ENCODE peak calls at places on chromosomes 7 and 10, in four cellular contexts. U is tibial nerve, S is tibial artery, B is Peyer's patch. F is an unnamed sample.

GRCh38 chr10:104925232-104925851 is 284.3 kb downstream of the SORCS3 start:
- DNase-seq in U (peak; percentile 53), S (no peak), B (peak; percentile 50), F (no peak)

GRCh38 chr10:30233186-30233958 is 115.7 kb downstream of the MTPAP start:
- DNase-seq in U (no peak), S (no peak), B (no peak), F (no peak)

GRCh38 chr10:111360260-111360925 is 283.6 kb downstream of the ADRA2A start:
- DNase-seq in B (peak; percentile 52), U (no peak), S (no peak), F (peak; percentile 32)

GRCh38 chr10:75426880-75427279 is 4.5 kb upstream of the LRMDA start:
- DNase-seq in B (no peak), S (no peak), U (no peak), F (no peak)

GRCh38 chr10:29257106-29257783 is 31.6 kb upstream of the LYZL1 start:
- DNase-seq in U (peak; percentile 81), B (peak; percentile 60), S (peak; percentile 94), F (no peak)

GRCh38 chr10:68303849-68304412 is 27.9 kb upstream of the HNRNPH3 start:
- DNase-seq in S (no peak), U (no peak), B (peak; percentile 78), F (no peak)

GRCh38 chr10:30818010-30818660 is 188.6 kb upstream of the LYZL2 start:
- DNase-seq in B (no peak), U (peak; percentile 34), S (peak; percentile 80), F (peak; percentile 60)

GRCh38 chr7:94578615-94579014 is 69.0 kb downstream of the CASD1 start:
- DNase-seq in S (no peak), U (no peak), B (no peak), F (no peak)

GRCh38 chr10:132489704-132490534 is 47.7 kb upstream of the INPP5A start:
- DNase-seq in U (no peak), S (peak; percentile 51), B (no peak), F (peak; percentile 50)

GRCh38 chr10:126227762-126228134 is 160.5 kb downstream of the ADAM12 start:
- DNase-seq in S (no peak), U (no peak), B (no peak), F (no peak)

GRCh38 chr10:125333209-125333591 is 172.8 kb upstream of the CTBP2 start:
- DNase-seq in S (no peak), B (no peak), U (no peak), F (no peak)

GRCh38 chr10:108360187-108360586 is 1195.7 kb upstream of the SORCS1 start:
- DNase-seq in S (no peak), B (no peak), U (no peak), F (no peak)

GRCh38 chr7:135200824-135201331 is 10.4 kb downstream of the WDR91 start:
- DNase-seq in B (no peak), U (no peak), S (no peak), F (no peak)

GRCh38 chr10:11036424-11037011 is 18.8 kb downstream of the CELF2 start:
- DNase-seq in B (peak; percentile 72), S (no peak), U (peak; percentile 68), F (no peak)

GRCh38 chr7:29620531-29620930 is 56.9 kb downstream of the PRR15 start:
- DNase-seq in B (no peak), S (no peak), U (no peak), F (no peak)

GRCh38 chr7:29619111-29619510 is 55.5 kb downstream of the PRR15 start:
- DNase-seq in B (no peak), U (no peak), S (no peak), F (no peak)

GRCh38 chr7:29623976-29624375 is 60.3 kb downstream of the PRR15 start:
- DNase-seq in U (no peak), B (no peak), S (no peak), F (no peak)

GRCh38 chr7:29619848-29620247 is 56.2 kb downstream of the PRR15 start:
- DNase-seq in S (no peak), B (no peak), U (no peak), F (no peak)

DNA sequence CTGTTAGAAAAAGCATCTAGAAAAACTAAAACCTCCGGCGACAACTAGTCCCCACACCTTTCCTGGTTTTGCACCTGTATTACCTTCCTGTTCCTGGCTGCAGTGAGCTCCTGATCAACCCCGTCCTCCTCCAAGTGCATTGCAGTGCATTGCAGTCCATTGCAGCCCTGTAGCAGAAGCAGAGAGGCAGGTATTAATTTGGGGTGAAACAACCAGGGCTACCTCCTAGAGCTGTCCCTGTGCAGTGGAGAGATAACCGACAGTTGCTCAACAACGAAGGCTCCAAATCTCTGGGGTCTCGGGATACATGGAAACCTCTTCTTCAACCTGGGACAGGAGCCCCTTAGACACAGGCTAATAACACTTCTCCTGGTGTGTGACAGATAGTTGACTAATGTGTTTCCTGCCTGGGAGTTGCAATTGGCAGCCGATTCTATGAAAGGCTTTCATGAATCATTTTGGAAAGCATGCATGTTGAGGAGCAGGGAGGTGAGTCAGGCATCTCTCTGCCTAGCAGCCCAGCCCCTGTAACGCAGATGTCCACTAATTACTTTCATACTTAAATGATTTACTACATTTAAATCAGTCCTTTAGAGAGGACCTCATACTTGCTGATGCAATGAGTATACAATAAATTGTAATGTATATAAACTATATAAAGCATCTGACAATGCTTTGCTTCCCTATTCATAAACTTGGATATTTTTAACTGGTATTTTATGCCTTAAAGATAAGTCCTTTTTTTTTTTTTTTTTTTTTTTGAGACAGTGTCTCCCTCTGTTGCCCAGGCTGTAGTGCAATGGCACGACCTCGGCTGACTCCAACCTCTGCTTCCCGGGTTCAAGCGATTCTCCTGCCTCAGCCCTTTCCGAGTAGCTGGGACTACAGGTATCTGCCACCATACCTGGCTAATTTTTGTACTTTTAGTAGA is 59.0 kb downstream of the PRR15 start:
- DNase-seq in B (no peak), S (no peak), U (no peak), F (no peak)
- H3K27ac ChIP-seq in B (no peak overlapping the region), S (no peak overlapping the region), U (no peak overlapping the region), F (no peak overlapping the region)

GRCh38 chr7:158061884-158062656 is 525.6 kb downstream of the PTPRN2 start:
- DNase-seq in U (no peak), S (no peak), B (no peak), F (no peak)

GRCh38 chr7:158062661-158063060 is 525.0 kb downstream of the PTPRN2 start:
- DNase-seq in U (no peak), S (no peak), B (no peak), F (no peak)

GRCh38 chr7:158060216-158060615 is 527.4 kb downstream of the PTPRN2 start:
- DNase-seq in B (peak; percentile 29), U (no peak), S (peak; percentile 37), F (peak; percentile 76)

GRCh38 chr7:158063850-158064610 is 523.6 kb downstream of the PTPRN2 start:
- DNase-seq in B (no peak), U (no peak), S (no peak), F (peak; percentile 51)

GRCh38 chr7:158061031-158061630 is 526.5 kb downstream of the PTPRN2 start:
- DNase-seq in U (no peak), S (peak; percentile 45), B (peak; percentile 35), F (peak; percentile 14)
- H3K9me3 ChIP-seq in U (no peaks in the 10 kb centered on the region), S (peaks cover 14% of the 10 kb centered on the region), B (no peaks in the 10 kb centered on the region), F (no peaks in the 10 kb centered on the region)

GRCh38 chr10:79442171-79443040 is 3.0 kb downstream of the ZCCHC24 start:
- DNase-seq in U (no peak), S (peak; percentile 69), B (peak; percentile 43), F (no peak)

GRCh38 chr10:79438021-79438698 is 7.3 kb downstream of the ZCCHC24 start:
- DNase-seq in B (peak; percentile 39), U (no peak), S (peak; percentile 62), F (no peak)

GRCh38 chr10:79441433-79441832 is 4.0 kb downstream of the ZCCHC24 start:
- DNase-seq in B (no peak), U (no peak), S (no peak), F (no peak)

GRCh38 chr10:79438699-79439085 is 6.7 kb downstream of the ZCCHC24 start:
- DNase-seq in B (peak; percentile 33), U (no peak), S (peak; percentile 32), F (no peak)

DNA sequence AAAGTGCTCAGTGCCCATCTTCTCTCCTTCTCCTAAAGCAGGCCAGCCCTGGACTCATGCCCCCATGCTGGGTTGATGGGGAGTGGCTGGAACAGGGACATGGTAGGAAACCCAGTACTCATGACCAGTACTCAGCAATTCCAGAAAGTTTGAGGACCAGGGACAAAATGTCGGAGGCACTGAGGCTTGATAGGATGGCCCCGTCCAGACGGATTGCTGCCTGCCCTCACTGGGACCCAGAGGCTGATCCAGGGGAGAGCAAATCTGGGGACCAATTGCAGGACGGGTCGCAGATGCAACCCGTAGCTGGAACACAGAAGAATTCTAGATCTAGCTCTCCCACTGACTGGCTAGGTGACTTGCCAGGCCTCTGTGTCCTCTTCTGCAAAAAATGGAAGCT is 5.1 kb downstream of the ZCCHC24 start:
- DNase-seq in S (no peak), B (peak; percentile 39), U (no peak), F (no peak)
- H3K4me3 ChIP-seq in S (no peak overlapping the region), B (no peak overlapping the region), U (peak overlapping the region; percentile 3), F (no peak overlapping the region)

GRCh38 chr10:84138478-84139125 is 707 bp upstream of the GHITM start:
- DNase-seq in S (no peak), B (peak; percentile 71), U (no peak), F (no peak)

GRCh38 chr10:84139126-84140035 is at the start of gene GHITM:
- DNase-seq in S (peak; percentile 99), B (peak; percentile 100), U (peak; percentile 99), F (peak; percentile 99)

GRCh38 chr10:84135836-84136235 is 3.5 kb upstream of the GHITM start:
- DNase-seq in U (no peak), S (no peak), B (no peak), F (no peak)

DNA sequence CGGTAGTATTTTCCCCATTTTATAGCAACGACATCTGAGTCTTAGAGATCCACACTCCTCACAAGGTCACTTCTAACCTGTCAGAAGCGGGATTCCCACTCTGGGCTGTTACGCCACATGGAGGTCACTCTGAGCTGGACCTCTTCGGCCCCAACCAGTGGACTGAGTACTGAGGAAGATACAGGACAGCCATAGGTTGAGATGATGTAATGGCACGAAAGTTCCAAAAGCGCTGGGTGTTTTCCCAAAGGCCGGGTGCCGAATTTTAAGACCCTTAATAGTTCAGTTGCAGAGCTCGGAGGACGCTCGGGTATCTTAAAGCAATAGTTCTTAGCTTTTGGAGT is 699 bp downstream of the GHITM start:
- DNase-seq in B (no peak), S (no peak), U (peak; percentile 5), F (peak; percentile 34)
- H3K27ac ChIP-seq in B (peak overlapping the region; percentile 99), S (peak overlapping the region; percentile 89), U (peak overlapping the region; percentile 99), F (peak overlapping the region; percentile 93)

GRCh38 chr7:158194365-158194900 is 393.2 kb downstream of the PTPRN2 start:
- DNase-seq in S (no peak), B (no peak), U (no peak), F (no peak)

GRCh38 chr7:158192184-158192835 is 395.3 kb downstream of the PTPRN2 start:
- DNase-seq in B (no peak), U (no peak), S (no peak), F (no peak)

GRCh38 chr7:158191671-158192070 is 396.0 kb downstream of the PTPRN2 start:
- DNase-seq in B (no peak), S (no peak), U (no peak), F (no peak)

GRCh38 chr7:158192956-158193355 is 394.7 kb downstream of the PTPRN2 start:
- DNase-seq in B (no peak), U (no peak), S (no peak), F (no peak)

GRCh38 chr7:158193446-158193845 is 394.2 kb downstream of the PTPRN2 start:
- DNase-seq in U (no peak), S (no peak), B (no peak), F (no peak)
- H3K9me3 ChIP-seq in U (no peaks in the 10 kb centered on the region), S (peaks cover 42% of the 10 kb centered on the region), B (peaks cover 3% of the 10 kb centered on the region), F (peaks cover 87% of the 10 kb centered on the region)